ENCODE peak calls at places on chromosomes 4 and X, in six cellular contexts. B is GM12865, M is glutamatergic neuron, R is stomach, Y is thyroid gland, Z is LNCaP clone FGC. I is an unnamed sample.

GRCh38 chrX:22652596-22652995 is 347.2 kb upstream of the DDX53 start:
- DNase-seq in B (no peak), M (peak), R (no peak), Y (no peak), Z (no peak), I (no peak)

GRCh38 chr4:40321671-40322131 is 13.4 kb upstream of the CHRNA9 start:
- DNase-seq in B (no peak), M (no peak), R (no peak), Y (no peak), Z (no peak), I (no peak)

GRCh38 chr4:19693949-19694597 is 557.6 kb upstream of the SLIT2 start:
- DNase-seq in B (no peak), M (no peak), R (no peak), Y (no peak), Z (no peak), I (no peak)

GRCh38 chr4:106715825-106716224 is 320.3 kb downstream of the DKK2 start:
- DNase-seq in B (no peak), M (no peak), R (no peak), Y (no peak), Z (no peak), I (no peak)

GRCh38 chr4:78190595-78190994 is 133.5 kb downstream of the FRAS1 start:
- DNase-seq in B (no peak), M (no peak), R (no peak), Y (no peak), Z (no peak), I (no peak)

GRCh38 chr4:48490012-48490679 is at the start of gene ZAR1:
- DNase-seq in B (no peak), M (peak), R (no peak), Y (no peak), Z (no peak), I (peak)

GRCh38 chr4:40908297-40908696 is 158.5 kb downstream of the NSUN7 start:
- DNase-seq in B (no peak), M (no peak), R (no peak), Y (no peak), Z (no peak), I (no peak)

GRCh38 chr4:138736362-138736761 is 279.2 kb upstream of the NOCT start:
- DNase-seq in B (no peak), M (no peak), R (no peak), Y (no peak), Z (no peak), I (no peak)

GRCh38 chr4:1113311-1114009 is at the start of gene RNF212:
- DNase-seq in B (no peak), M (no peak), R (peak), Y (peak), Z (no peak), I (no peak)

GRCh38 chr4:7458066-7458425 is 23.3 kb upstream of the PSAPL1 start:
- DNase-seq in B (no peak), M (peak), R (no peak), Y (no peak), Z (no peak), I (no peak)

GRCh38 chrX:66638591-66639500 is at the start of gene EDA2R:
- DNase-seq in B (peak), M (peak), R (no peak), Y (peak), Z (no peak), I (peak)

GRCh38 chr4:146472404-146472803 is 49.3 kb downstream of the SLC10A7 start:
- DNase-seq in B (no peak), M (peak), R (no peak), Y (no peak), Z (no peak), I (no peak)

GRCh38 chr4:177001271-177002175 is 208.8 kb upstream of the VEGFC start:
- DNase-seq in B (no peak), M (no peak), R (no peak), Y (no peak), Z (no peak), I (no peak)
- TF ChIP-seq CTCF in B (no peak), M (no peak), R (no peak), Y (no peak), Z (no peak), I (no peak)

DNA sequence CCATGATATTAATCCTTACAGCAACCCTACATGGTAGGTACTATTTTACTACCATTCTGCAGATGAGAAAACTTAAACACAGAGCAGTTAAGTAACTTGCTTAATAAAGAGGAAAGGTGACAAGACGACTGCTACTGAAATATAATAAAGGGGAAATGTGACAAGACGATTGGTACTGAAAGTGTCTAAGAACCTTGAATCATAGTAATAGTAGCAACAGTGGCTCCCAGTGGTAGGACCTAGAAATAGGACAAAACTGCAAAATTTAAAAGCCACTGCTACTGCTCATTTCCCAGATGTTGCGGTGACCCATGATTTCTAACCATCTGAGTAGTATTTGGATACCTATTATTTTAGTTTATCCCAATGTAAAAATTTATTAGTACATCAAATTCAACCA is 89.5 kb downstream of the TASL start:
- DNase-seq in B (peak), M (no peak), R (no peak), Y (no peak), Z (no peak), I (peak)
- TF ChIP-seq CTCF in B (peak), M (no peak), R (no peak), Y (no peak), Z (peak), I (peak)

DNA sequence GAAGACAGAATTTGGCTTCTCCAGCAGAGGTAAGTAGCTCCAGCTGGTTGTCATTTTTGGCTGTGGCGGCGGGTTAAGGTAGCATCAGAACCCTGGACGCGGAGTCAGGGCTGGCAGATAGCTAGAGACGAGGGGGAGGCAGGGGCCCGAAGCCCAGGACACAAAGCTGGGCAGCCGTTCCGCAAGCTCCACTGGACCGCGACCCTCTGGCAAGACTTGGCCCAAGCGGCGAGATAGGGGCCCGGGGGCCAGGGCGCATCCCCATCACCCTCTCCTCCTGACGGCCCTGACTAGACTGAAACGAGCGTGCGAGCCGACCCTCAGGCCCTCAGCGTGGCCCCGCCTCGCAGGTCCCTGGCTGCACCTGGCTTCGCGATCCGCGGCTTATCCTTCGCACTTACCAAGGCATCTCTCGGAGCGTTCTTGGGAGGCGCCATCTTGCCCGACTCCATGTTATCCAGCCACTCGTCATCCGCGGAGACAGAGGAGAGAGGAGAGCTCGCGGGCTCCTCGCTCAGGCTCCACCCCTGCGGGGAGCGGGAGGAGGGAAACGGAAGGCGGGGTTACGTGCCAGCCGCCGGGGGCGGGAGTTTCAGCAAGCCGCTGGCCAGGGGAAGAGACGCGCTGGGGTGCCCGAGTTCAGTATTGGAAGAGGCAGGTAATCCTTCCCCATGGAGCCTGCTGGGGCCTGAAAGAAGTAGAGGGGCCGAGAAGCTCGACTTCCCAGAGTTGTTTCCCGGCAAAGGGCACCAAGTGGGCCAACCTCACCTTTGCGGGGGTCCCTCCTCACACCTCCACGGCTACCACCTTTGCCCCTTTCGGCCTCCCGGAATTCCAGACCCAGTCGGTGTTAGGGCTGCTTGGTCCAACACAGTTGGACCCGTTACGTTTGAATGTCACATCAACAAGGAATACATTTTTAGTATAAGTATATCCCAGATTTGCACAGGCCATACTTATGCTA is at the start of gene TAF9B:
- DNase-seq in B (peak), M (peak), R (peak), Y (peak), Z (peak), I (peak)
- TF ChIP-seq CTCF in B (no peak), M (no peak), R (no peak), Y (no peak), Z (no peak), I (no peak)

GRCh38 chr4:189792819-189793618 is 147.7 kb upstream of the FRG1 start:
- DNase-seq in B (peak), M (peak), R (peak), Y (peak), Z (no peak), I (peak)
- TF ChIP-seq CTCF in B (peak), M (peak), R (no peak), Y (peak), Z (peak), I (peak)

DNA sequence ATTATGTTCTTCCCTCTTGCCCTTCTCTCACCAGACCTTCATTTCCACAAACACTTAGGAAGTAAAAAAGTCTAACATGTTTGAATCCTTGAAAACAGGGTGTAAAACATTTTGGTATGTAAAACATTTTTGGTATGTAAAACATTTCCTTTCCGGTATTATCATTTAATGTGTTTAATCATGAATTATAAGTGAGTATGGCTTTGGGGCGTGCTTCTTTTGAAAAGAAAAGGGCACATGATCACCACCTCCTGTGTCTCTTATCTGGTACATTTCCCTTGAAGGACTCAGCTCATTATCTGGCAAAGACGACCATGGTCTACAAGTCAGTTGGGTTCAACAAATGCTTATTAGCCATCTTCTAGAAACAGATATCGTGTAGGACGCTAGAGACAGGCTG is 283.6 kb downstream of the FRMPD4 start:
- DNase-seq in B (no peak), M (no peak), R (no peak), Y (no peak), Z (no peak), I (no peak)
- TF ChIP-seq CTCF in B (no peak), M (no peak), R (no peak), Y (no peak), Z (no peak), I (no peak)

DNA sequence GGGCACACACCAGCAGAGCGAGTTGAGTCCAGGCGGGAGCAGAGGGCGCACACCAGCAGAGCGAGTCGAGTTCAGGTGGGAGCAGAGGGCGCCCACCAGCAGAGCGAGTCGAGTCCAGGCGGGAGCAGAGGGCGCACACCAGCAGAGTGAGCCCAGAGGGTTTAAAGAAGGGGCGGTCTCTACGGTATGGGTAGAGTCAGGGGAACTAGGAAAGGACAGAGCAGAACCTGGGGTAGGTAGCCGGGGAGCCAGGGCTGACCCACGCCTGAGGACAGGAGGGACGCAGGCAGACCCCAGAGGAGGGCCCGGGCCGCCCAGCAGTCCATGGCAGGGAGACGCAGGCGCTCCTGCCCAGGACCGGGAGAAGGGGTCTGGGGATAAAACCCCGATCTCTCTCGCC is 22.0 kb upstream of the ADRA2C start:
- DNase-seq in B (no peak), M (no peak), R (no peak), Y (no peak), Z (no peak), I (no peak)
- TF ChIP-seq CTCF in B (no peak), M (no peak), R (no peak), Y (no peak), Z (no peak), I (no peak)

DNA sequence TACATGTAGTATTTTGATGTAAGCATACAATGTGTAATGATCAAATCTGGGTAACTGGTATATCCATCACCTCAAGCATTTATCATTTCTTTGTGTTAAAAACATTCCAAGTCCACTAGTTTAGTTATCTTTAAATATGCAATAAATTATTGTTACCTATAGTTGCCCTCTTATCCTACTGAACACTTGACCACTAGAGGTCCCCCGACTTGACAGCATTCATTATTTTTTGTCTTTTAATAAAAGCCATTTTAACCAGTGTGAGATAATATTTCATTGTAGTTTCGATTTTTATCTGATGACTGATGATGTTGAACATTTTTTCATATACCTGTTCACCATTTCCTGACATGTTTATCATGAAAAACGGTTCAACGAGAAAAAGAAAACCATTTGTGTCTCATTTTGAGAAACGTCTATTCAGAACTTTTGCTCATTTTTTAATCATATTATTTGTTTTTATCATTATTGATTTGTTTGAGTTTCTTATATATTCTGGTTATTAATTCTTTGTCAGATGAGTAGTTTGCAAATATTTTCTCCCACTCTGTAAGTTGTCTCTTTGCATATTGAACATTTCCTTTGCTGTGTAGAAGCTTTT is 199.0 kb upstream of the CXXC4 start:
- DNase-seq in B (peak), M (no peak), R (no peak), Y (no peak), Z (peak), I (no peak)
- TF ChIP-seq CTCF in B (peak), M (no peak), R (no peak), Y (peak), Z (peak), I (no peak)

DNA sequence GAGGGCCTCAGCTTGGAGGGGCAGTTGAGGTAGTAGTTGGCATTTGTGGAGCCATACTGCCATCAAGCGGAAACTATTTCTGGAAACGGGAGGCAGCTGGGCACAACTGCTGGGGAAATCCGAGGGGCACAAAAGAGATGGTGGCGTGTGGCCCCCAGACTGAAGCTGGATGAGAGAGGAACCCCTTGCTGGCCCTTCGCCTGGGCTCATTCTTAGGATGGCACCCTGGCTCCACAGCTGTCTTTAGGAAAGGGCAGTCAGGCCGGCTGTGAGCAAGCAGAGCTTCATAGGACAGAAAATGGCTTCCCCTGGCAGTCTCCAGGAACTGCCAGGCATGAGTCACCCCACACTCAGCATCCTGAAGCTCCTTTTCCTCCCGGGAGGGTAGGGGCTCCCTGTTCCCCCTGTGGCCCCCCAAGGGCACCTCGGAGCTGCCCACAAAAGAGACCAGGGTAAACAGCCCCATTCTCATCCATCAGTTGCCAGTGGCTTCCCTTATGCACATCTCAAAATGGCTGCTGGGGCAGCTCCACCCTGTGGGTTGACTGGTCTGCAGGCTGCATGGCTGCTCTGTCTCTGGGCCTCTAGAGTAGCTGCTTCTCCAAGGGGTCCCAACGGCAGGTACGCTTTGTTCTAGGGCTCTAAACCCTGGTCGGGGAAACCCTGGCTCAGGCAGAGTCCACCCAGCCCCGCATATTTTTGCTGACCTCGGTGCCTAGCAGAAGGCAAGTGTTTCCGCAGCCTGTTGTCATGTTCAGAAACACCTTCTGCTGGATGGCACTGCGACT is 64.7 kb downstream of the NBDY start:
- DNase-seq in B (no peak), M (no peak), R (peak), Y (no peak), Z (no peak), I (no peak)
- TF ChIP-seq CTCF in B (no peak), M (no peak), R (no peak), Y (peak), Z (no peak), I (no peak)

I was measured in GM13976.